ENCODE peak calls at places on chromosome 1, in five cellular contexts. P is uterus, J is H1, F is adrenal gland, V is stomach. O is an unnamed sample.

GRCh38 chr1:189323090-189323489 is 1154.6 kb downstream of the BRINP3 start:
- DNase-seq in P (no peak), V (no peak), F (no peak), J (no peak), O (no peak)

GRCh38 chr1:169601096-169601881 is 15.0 kb upstream of the F5 start:
- DNase-seq in P (no peak), J (no peak), V (no peak), F (no peak), O (no peak)

GRCh38 chr1:38293530-38293929 is 246.9 kb upstream of the POU3F1 start:
- DNase-seq in P (no peak), F (no peak), J (no peak), V (no peak), O (no peak)

GRCh38 chr1:196400478-196401453 is 207.5 kb downstream of the KCNT2 start:
- DNase-seq in P (peak), J (no peak), V (no peak), F (peak), O (peak)

GRCh38 chr1:109730666-109731065 is 10.2 kb downstream of the GSTM3 start:
- DNase-seq in F (no peak), P (no peak), V (no peak), J (no peak), O (no peak)

GRCh38 chr1:43294761-43295160 is 6.0 kb upstream of the TIE1 start:
- DNase-seq in V (no peak), J (no peak), F (no peak), P (no peak), O (no peak)

GRCh38 chr1:31792541-31792940 is 23.3 kb downstream of the SPOCD1 start:
- DNase-seq in F (no peak), P (peak), J (no peak), V (peak), O (no peak)

GRCh38 chr1:1432566-1432950 is 2.9 kb upstream of the VWA1 start:
- DNase-seq in V (no peak), F (no peak), P (no peak), J (no peak), O (no peak)

GRCh38 chr1:108685524-108685923 is 6.6 kb upstream of the PRPF38B start:
- DNase-seq in P (no peak), V (no peak), F (no peak), J (no peak), O (no peak)

GRCh38 chr1:245213066-245213465 is 58.3 kb downstream of the KIF26B start:
- DNase-seq in F (no peak), J (no peak), V (no peak), P (no peak), O (no peak)

GRCh38 chr1:6271001-6271400 is 10.1 kb upstream of the GPR153 start:
- DNase-seq in V (no peak), J (no peak), F (no peak), P (no peak), O (no peak)

GRCh38 chr1:6272476-6273270 is 11.8 kb upstream of the GPR153 start:
- DNase-seq in J (no peak), P (no peak), V (no peak), F (no peak), O (no peak)

GRCh38 chr1:6270432-6270831 is 9.5 kb upstream of the GPR153 start:
- DNase-seq in J (no peak), F (no peak), V (no peak), P (no peak), O (no peak)

GRCh38 chr1:6269997-6270401 is 9.1 kb upstream of the GPR153 start:
- DNase-seq in V (no peak), F (no peak), J (no peak), P (no peak), O (no peak)

GRCh38 chr1:6271554-6271953 is 10.7 kb upstream of the GPR153 start:
- DNase-seq in P (no peak), J (no peak), V (no peak), F (no peak), O (no peak)
- TF ChIP-seq POLR2A in P (no peak), J (no peak), V (no peak), F (no peak), O (no peak)

GRCh38 chr1:230867903-230868735 is at the start of gene C1orf198:
- DNase-seq in P (peak), V (peak), F (peak), J (no peak), O (peak)
- TF ChIP-seq POLR2A in P (peak), V (no peak), F (peak), J (peak), O (peak)

GRCh38 chr1:6181347-6181770 is 1.2 kb upstream of the CHD5 start:
- DNase-seq in F (no peak), J (no peak), V (no peak), P (no peak), O (no peak)

GRCh38 chr1:6185151-6185550 is 5.0 kb upstream of the CHD5 start:
- DNase-seq in V (no peak), J (no peak), F (no peak), P (no peak), O (no peak)

GRCh38 chr1:6183520-6183989 is 3.4 kb upstream of the CHD5 start:
- DNase-seq in P (no peak), F (no peak), J (no peak), V (no peak), O (no peak)

GRCh38 chr1:6185635-6186382 is 5.7 kb upstream of the CHD5 start:
- DNase-seq in F (no peak), P (no peak), J (no peak), V (no peak), O (no peak)

GRCh38 chr1:6184083-6184783 is 4.1 kb upstream of the CHD5 start:
- DNase-seq in V (no peak), J (no peak), F (no peak), P (no peak), O (no peak)
- TF ChIP-seq POLR2A in V (no peak), J (no peak), F (no peak), P (no peak), O (no peak)

DNA sequence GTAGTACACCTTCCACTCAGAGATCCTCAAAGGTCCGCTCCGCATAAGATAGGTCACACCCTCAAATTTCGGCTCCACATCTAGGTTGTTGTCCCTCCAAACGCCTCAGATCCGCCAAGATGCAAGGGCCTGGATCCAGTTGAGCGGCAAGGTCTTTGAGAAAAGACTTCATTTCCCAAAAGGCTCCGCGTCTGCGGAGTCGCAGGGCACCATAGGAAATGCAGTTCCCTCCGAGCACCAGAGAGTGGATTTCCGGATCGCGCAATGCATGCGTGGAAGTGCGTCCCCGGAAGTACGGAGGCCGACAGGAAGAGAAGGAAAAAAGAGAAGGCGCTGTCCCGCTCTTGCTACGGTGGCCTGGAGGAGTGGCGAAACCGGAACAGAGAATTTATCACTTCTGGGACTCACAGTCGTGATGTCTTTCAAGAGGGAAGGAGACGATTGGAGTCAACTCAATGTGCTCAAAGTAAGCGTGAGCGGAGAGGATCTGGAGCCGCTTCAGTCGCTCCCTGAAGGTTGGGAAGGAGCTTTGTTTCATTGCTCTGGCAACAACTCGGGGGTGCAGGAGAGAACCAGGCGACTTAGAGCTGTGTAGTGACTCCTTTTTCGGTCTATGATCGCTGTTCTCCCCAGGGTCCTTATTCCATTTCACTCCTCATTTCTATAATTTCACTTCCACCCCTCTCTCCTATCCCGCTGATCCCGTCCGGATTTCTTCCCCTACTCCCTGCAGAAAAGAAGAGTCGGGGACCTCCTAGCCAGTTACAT is at the start of the genes LYSMD1 and SCNM1:
- DNase-seq in F (peak), V (peak), J (peak), P (peak), O (peak)
- TF ChIP-seq POLR2A in F (no peak), V (no peak), J (peak), P (peak), O (peak)

DNA sequence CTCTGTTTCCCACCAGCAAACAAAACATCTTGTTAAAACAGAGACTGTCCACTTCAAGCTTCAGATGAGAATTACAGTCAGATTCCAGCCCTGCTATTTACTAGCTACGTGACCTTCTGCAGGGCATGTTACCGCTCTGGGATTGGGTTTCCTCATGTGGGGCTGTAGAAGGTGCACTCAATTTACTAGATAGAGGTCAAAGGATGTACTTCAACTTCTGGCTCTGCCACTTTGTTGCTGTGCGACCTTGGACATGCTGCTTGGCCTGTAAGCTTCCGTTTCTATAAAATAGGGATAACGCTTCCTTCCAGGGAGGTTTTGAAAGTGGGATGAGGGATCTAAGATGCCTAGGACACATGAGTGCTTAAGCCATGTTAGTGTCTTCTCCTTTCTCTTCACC is 46.0 kb upstream of the LRIG2 start:
- DNase-seq in P (no peak), J (no peak), V (no peak), F (no peak), O (no peak)
- TF ChIP-seq POLR2A in P (no peak), J (no peak), V (no peak), F (no peak), O (no peak)

O was measured in H54.